ENCODE peak calls at places on chromosomes 12 and 14, in seven cellular contexts. L is stimulated activated CD4-positive, alpha-beta T cell treated with anti-CD3 and anti-CD28 coated beads, Interleukin-15, amount 100 ng/mL, for 1 hour; B is substantia nigra; V is astrocyte of the hippocampus; P is effector memory CD8-positive, alpha-beta T cell; C is B cell; M is suprapubic skin. I is an unnamed sample.

GRCh38 chr12:112978163-112979081 is at the start of gene OAS2:
- DNase-seq in L (peak), P (peak), B (no peak), M (no peak), C (peak), V (peak), I (peak)

GRCh38 chr12:107826276-107826675 is 51.8 kb downstream of the ASCL4 start:
- DNase-seq in B (no peak), P (no peak), M (no peak), L (no peak), C (no peak), V (no peak), I (no peak)

GRCh38 chr14:79516009-79516408 is 695.3 kb downstream of the DIO2 start:
- DNase-seq in C (no peak), M (no peak), P (no peak), V (no peak), B (no peak), L (no peak), I (no peak)

GRCh38 chr12:12007001-12007712 is 63.6 kb upstream of the BCL2L14 start:
- DNase-seq in M (no peak), L (no peak), V (peak), B (no peak), P (no peak), C (no peak), I (peak)

GRCh38 chr12:121648458-121649028 is 20.9 kb downstream of the MORN3 start:
- DNase-seq in B (no peak), M (no peak), L (no peak), V (no peak), C (no peak), P (no peak), I (no peak)

GRCh38 chr12:92075425-92075891 is 70.2 kb downstream of the BTG1 start:
- DNase-seq in P (no peak), L (no peak), V (peak), C (no peak), M (no peak), B (no peak), I (no peak)

GRCh38 chr12:100698518-100698917 is 96.1 kb upstream of the ANO4 start:
- DNase-seq in M (no peak), P (no peak), B (no peak), C (no peak), L (no peak), V (no peak), I (no peak)

GRCh38 chr14:68167019-68167716 is 347.6 kb downstream of the RAD51B start:
- DNase-seq in P (no peak), B (no peak), L (no peak), C (no peak), M (no peak), V (no peak), I (no peak)

GRCh38 chr14:70782361-70782760 is 27.0 kb downstream of the MAP3K9 start:
- DNase-seq in V (peak), B (no peak), C (no peak), M (no peak), P (no peak), L (no peak), I (no peak)

GRCh38 chr12:84397279-84397678 is 515.3 kb downstream of the SLC6A15 start:
- DNase-seq in C (no peak), P (no peak), B (no peak), V (no peak), M (no peak), L (no peak), I (no peak)

GRCh38 chr14:101002738-101003137 is 99.2 kb upstream of the RTL1 start:
- DNase-seq in B (no peak), C (no peak), L (no peak), P (no peak), M (no peak), V (no peak), I (no peak)

GRCh38 chr12:84779169-84779568 is 133.4 kb downstream of the SLC6A15 start:
- DNase-seq in M (no peak), P (no peak), C (no peak), B (no peak), L (no peak), V (no peak), I (no peak)

GRCh38 chr12:124390442-124391116 is 95.7 kb downstream of the RFLNA start:
- DNase-seq in M (no peak), V (peak), L (no peak), P (no peak), B (no peak), C (peak), I (no peak)

GRCh38 chr12:90854136-90854689 is 100.8 kb downstream of the CCER1 start:
- DNase-seq in C (no peak), B (no peak), L (no peak), P (no peak), V (peak), M (no peak), I (no peak)

GRCh38 chr12:92167075-92167474 is 21.4 kb upstream of the BTG1 start:
- DNase-seq in B (no peak), L (no peak), C (no peak), P (no peak), V (no peak), M (no peak), I (no peak)

GRCh38 chr14:36271939-36272907 is 48.2 kb downstream of the MBIP start:
- DNase-seq in P (no peak), L (no peak), M (no peak), B (no peak), C (no peak), V (peak), I (no peak)

GRCh38 chr12:79288946-79289345 is 401.8 kb downstream of the PAWR start:
- DNase-seq in M (no peak), C (no peak), V (no peak), B (no peak), P (no peak), L (no peak), I (no peak)

GRCh38 chr12:47507221-47507620 is 198.6 kb downstream of the RPAP3 start:
- DNase-seq in L (no peak), V (no peak), C (no peak), P (no peak), M (no peak), B (no peak), I (no peak)

GRCh38 chr12:49557187-49557916 is 10.6 kb downstream of the MCRS1 start:
- DNase-seq in L (no peak), P (no peak), C (no peak), M (no peak), V (no peak), B (no peak), I (no peak)

GRCh38 chr14:88209273-88209672 is 113.8 kb downstream of the KCNK10 start:
- DNase-seq in L (no peak), P (no peak), V (no peak), B (no peak), C (no peak), M (no peak), I (no peak)

GRCh38 chr12:50488801-50489200 is 16.0 kb upstream of the DIP2B start:
- DNase-seq in L (no peak), B (no peak), M (no peak), C (no peak), P (no peak), V (no peak), I (no peak)

GRCh38 chr12:48489012-48489411 is 6.7 kb downstream of the C12orf54 start:
- DNase-seq in B (no peak), P (no peak), C (no peak), V (peak), M (no peak), L (no peak), I (no peak)

GRCh38 chr14:101119830-101120571 is 216.5 kb upstream of the RTL1 start:
- DNase-seq in C (no peak), M (no peak), V (no peak), L (no peak), B (no peak), P (no peak), I (no peak)

GRCh38 chr12:90858261-90858660 is 96.7 kb downstream of the CCER1 start:
- DNase-seq in L (no peak), M (no peak), B (no peak), P (no peak), C (no peak), V (peak), I (no peak)

GRCh38 chr14:99663716-99664635 is 19.0 kb downstream of the HHIPL1 start:
- DNase-seq in P (no peak), M (no peak), L (no peak), C (no peak), B (no peak), V (no peak), I (no peak)

I was measured in stimulated activated CD8-positive, alpha-beta memory T cell treated with anti-CD3 and anti-CD28 coated beads, Interleukin-4, amount 100 ng/mL, for 4 hours.